ENCODE peak calls at places on chromosome 17, in nine cellular contexts. I is lower leg skin; R is EH; M is mucosa of gallbladder; O is HEK293T; C is NCI-H524 treated with DMSO at 0.1 percent for 48 hours; D is stimulated activated CD8-positive, alpha-beta memory T cell treated with anti-CD3 and anti-CD28 coated beads, Interleukin-7, amount 100 ng/mL, for 24 hours; S is AG09309; K is activated T-helper 1 cell treated with Interleukin-2 at 50 U/mL for 16 hours. W is an unnamed sample.

GRCh38 chr17:13885953-13886889 is 183.1 kb upstream of the COX10 start:
- DNase-seq in I (no peak), R (peak), M (no peak), O (no peak), C (peak), D (no peak), S (no peak), K (no peak), W (no peak)

GRCh38 chr17:76783146-76783545 is 45.2 kb downstream of the MFSD11 start:
- DNase-seq in I (no peak), R (no peak), M (no peak), O (no peak), C (no peak), D (no peak), S (no peak), K (no peak), W (no peak)

GRCh38 chr17:41811549-41812175 is at the start of gene P3H4:
- DNase-seq in I (peak), R (peak), M (peak), O (peak), C (peak), D (peak), S (no peak), K (peak), W (no peak)

GRCh38 chr17:79947351-79948031 is 88.2 kb downstream of the TBC1D16 start:
- DNase-seq in I (peak), R (peak), M (no peak), O (no peak), C (no peak), D (no peak), S (no peak), K (no peak), W (peak)

GRCh38 chr17:44187131-44187899 is 543 bp downstream of the TMUB2 start:
- DNase-seq in I (peak), R (peak), M (no peak), O (no peak), C (no peak), D (peak), S (no peak), K (no peak), W (no peak)

GRCh38 chr17:49327835-49328784 is 33.9 kb downstream of the ZNF652 start:
- DNase-seq in I (no peak), R (no peak), M (no peak), O (no peak), C (no peak), D (no peak), S (no peak), K (no peak), W (no peak)

GRCh38 chr17:14123579-14124278 is 54.4 kb downstream of the COX10 start:
- DNase-seq in I (no peak), R (no peak), M (no peak), O (no peak), C (no peak), D (no peak), S (no peak), K (no peak), W (no peak)

GRCh38 chr17:40290629-40291296 is 3.1 kb downstream of the CDC6 start:
- DNase-seq in I (peak), R (peak), M (peak), O (no peak), C (peak), D (no peak), S (peak), K (no peak), W (peak)

GRCh38 chr17:67628580-67629013 is 89.1 kb upstream of the NOL11 start:
- DNase-seq in I (no peak), R (no peak), M (no peak), O (no peak), C (no peak), D (no peak), S (no peak), K (no peak), W (no peak)

GRCh38 chr17:57068222-57068658 is 16.8 kb upstream of the AKAP1 start:
- DNase-seq in I (no peak), R (no peak), M (no peak), O (no peak), C (no peak), D (no peak), S (no peak), K (no peak), W (no peak)

GRCh38 chr17:72152392-72152727 is 31.5 kb downstream of the SOX9 start:
- DNase-seq in I (no peak), R (peak), M (no peak), O (no peak), C (no peak), D (no peak), S (no peak), K (no peak), W (no peak)

GRCh38 chr17:20852541-20853370 is 190.1 kb downstream of the USP22 start:
- DNase-seq in I (peak), R (peak), M (no peak), O (peak), C (peak), D (no peak), S (no peak), K (no peak), W (no peak)

GRCh38 chr17:45320931-45321461 is 4.2 kb upstream of the MAP3K14 start:
- DNase-seq in I (no peak), R (peak), M (no peak), O (peak), C (no peak), D (no peak), S (peak), K (no peak), W (peak)

GRCh38 chr17:57537524-57538410 is 207.3 kb downstream of the CCDC182 start:
- DNase-seq in I (no peak), R (no peak), M (no peak), O (no peak), C (no peak), D (no peak), S (no peak), K (no peak), W (no peak)

GRCh38 chr17:16516594-16517018 is 24.6 kb upstream of the LRRC75A start:
- DNase-seq in I (no peak), R (peak), M (peak), O (peak), C (no peak), D (no peak), S (no peak), K (no peak), W (peak)

GRCh38 chr17:61218438-61218837 is 181.2 kb upstream of the TBX2 start:
- DNase-seq in I (no peak), R (peak), M (no peak), O (no peak), C (no peak), D (no peak), S (no peak), K (no peak), W (peak)

GRCh38 chr17:39826334-39826733 is 37.8 kb downstream of the IKZF3 start:
- DNase-seq in I (no peak), R (no peak), M (no peak), O (no peak), C (no peak), D (no peak), S (no peak), K (no peak), W (no peak)

GRCh38 chr17:73546770-73547345 is 97.4 kb downstream of the SDK2 start:
- DNase-seq in I (no peak), R (peak), M (peak), O (peak), C (no peak), D (no peak), S (no peak), K (no peak), W (no peak)